ENCODE peak calls at places on chromosomes 3 and 15, in ten cellular contexts. E, J, D, L, X, O, S, H, M and N are unnamed samples.

GRCh38 chr15:80246425-80246894 is 5.6 kb downstream of the CTXND1 start:
- DNase-seq in E (no peak), J (no peak), D (no peak), L (no peak), X (no peak), O (no peak), S (no peak), H (no peak), M (peak; percentile 55), N (no peak)

GRCh38 chr3:109702252-109702651 is 364.9 kb upstream of the DPPA4 start:
- DNase-seq in E (no peak), J (no peak), D (peak; percentile 49), L (no peak), X (no peak), O (no peak), S (no peak), H (peak; percentile 84), M (no peak), N (peak; percentile 7)

GRCh38 chr3:38404286-38404685 is 49.4 kb upstream of the ACVR2B start:
- DNase-seq in E (peak; percentile 76), J (no peak), D (peak; percentile 35), L (no peak), X (peak; percentile 26), O (no peak), S (no peak), H (no peak), M (peak; percentile 86), N (no peak)

GRCh38 chr3:149179225-149179624 is 42.4 kb downstream of the CP start:
- DNase-seq in E (peak; percentile 78), J (no peak), D (peak; percentile 46), L (no peak), X (no peak), O (no peak), S (no peak), H (no peak), M (no peak), N (no peak)

GRCh38 chr15:63947228-63947627 is 99.1 kb downstream of the DAPK2 start:
- DNase-seq in E (no peak), J (no peak), D (no peak), L (no peak), X (no peak), O (no peak), S (no peak), H (no peak), M (no peak), N (no peak)

GRCh38 chr15:72312605-72313447 is 7.1 kb downstream of the CELF6 start:
- DNase-seq in E (peak; percentile 80), J (peak; percentile 67), D (peak; percentile 67), L (peak; percentile 75), X (peak; percentile 57), O (peak; percentile 77), S (peak; percentile 63), H (peak; percentile 61), M (peak; percentile 73), N (peak; percentile 79)

GRCh38 chr3:72679540-72680198 is 168.6 kb downstream of the SHQ1 start:
- DNase-seq in E (peak; percentile 12), J (no peak), D (no peak), L (no peak), X (no peak), O (no peak), S (no peak), H (peak; percentile 70), M (no peak), N (peak; percentile 48)

GRCh38 chr3:96813134-96813819 is 1.1 kb upstream of the EPHA6 start:
- DNase-seq in E (peak; percentile 62), J (peak; percentile 65), D (peak; percentile 84), L (peak; percentile 74), X (peak; percentile 61), O (peak; percentile 84), S (no peak), H (peak; percentile 92), M (peak; percentile 89), N (peak; percentile 90)

GRCh38 chr15:69604050-69604378 is 151.4 kb downstream of the RPLP1 start:
- DNase-seq in E (no peak), J (no peak), D (peak; percentile 44), L (no peak), X (peak; percentile 44), O (no peak), S (peak; percentile 26), H (no peak), M (no peak), N (peak; percentile 20)

GRCh38 chr3:81643721-81644120 is 117.7 kb downstream of the GBE1 start:
- DNase-seq in E (peak; percentile 27), J (no peak), D (peak; percentile 41), L (no peak), X (peak; percentile 11), O (no peak), S (peak; percentile 4), H (no peak), M (no peak), N (peak; percentile 11)

GRCh38 chr15:69031013-69032001 is 16.8 kb downstream of the NOX5 start:
- DNase-seq in E (peak; percentile 54), J (peak; percentile 78), D (peak; percentile 65), L (no peak), X (peak; percentile 55), O (peak; percentile 82), S (peak; percentile 65), H (no peak), M (no peak), N (peak; percentile 6)

GRCh38 chr15:50244153-50244552 is 21.4 kb downstream of the HDC start:
- DNase-seq in E (no peak), J (no peak), D (no peak), L (no peak), X (no peak), O (no peak), S (no peak), H (no peak), M (no peak), N (no peak)

GRCh38 chr15:60548101-60548500 is 69.2 kb upstream of the ICE2 start:
- DNase-seq in E (no peak), J (no peak), D (no peak), L (no peak), X (no peak), O (no peak), S (no peak), H (peak; percentile 64), M (no peak), N (peak; percentile 94)

GRCh38 chr3:158801200-158801599 is 654 bp upstream of the MFSD1 start:
- DNase-seq in E (peak; percentile 60), J (no peak), D (peak; percentile 77), L (no peak), X (peak; percentile 58), O (no peak), S (no peak), H (no peak), M (peak; percentile 58), N (no peak)

GRCh38 chr3:69888040-69888945 is 111.2 kb upstream of the SAMMSON start:
- DNase-seq in E (no peak), J (no peak), D (no peak), L (no peak), X (no peak), O (no peak), S (no peak), H (no peak), M (no peak), N (no peak)

GRCh38 chr15:78392430-78392829 is 45.6 kb upstream of the IREB2 start:
- DNase-seq in E (no peak), J (no peak), D (peak; percentile 61), L (peak; percentile 20), X (peak; percentile 75), O (no peak), S (no peak), H (no peak), M (no peak), N (no peak)

GRCh38 chr3:128973988-128974564 is 19.8 kb downstream of the CFAP92 start:
- DNase-seq in E (no peak), J (no peak), D (no peak), L (no peak), X (no peak), O (no peak), S (no peak), H (no peak), M (no peak), N (no peak)

GRCh38 chr3:187042062-187042745 is 97.1 kb downstream of the RPL39L start:
- DNase-seq in E (no peak), J (no peak), D (no peak), L (no peak), X (no peak), O (no peak), S (no peak), H (no peak), M (no peak), N (no peak)
- H3K4me3 ChIP-seq in E (no peak overlapping the region), J (no peak overlapping the region), D (no peak overlapping the region), L (no peak overlapping the region), X (no peak overlapping the region), O (no peak overlapping the region), S (no peak overlapping the region), H (no peak overlapping the region), M (no peak overlapping the region), N (peak overlapping the region; percentile 15)

DNA sequence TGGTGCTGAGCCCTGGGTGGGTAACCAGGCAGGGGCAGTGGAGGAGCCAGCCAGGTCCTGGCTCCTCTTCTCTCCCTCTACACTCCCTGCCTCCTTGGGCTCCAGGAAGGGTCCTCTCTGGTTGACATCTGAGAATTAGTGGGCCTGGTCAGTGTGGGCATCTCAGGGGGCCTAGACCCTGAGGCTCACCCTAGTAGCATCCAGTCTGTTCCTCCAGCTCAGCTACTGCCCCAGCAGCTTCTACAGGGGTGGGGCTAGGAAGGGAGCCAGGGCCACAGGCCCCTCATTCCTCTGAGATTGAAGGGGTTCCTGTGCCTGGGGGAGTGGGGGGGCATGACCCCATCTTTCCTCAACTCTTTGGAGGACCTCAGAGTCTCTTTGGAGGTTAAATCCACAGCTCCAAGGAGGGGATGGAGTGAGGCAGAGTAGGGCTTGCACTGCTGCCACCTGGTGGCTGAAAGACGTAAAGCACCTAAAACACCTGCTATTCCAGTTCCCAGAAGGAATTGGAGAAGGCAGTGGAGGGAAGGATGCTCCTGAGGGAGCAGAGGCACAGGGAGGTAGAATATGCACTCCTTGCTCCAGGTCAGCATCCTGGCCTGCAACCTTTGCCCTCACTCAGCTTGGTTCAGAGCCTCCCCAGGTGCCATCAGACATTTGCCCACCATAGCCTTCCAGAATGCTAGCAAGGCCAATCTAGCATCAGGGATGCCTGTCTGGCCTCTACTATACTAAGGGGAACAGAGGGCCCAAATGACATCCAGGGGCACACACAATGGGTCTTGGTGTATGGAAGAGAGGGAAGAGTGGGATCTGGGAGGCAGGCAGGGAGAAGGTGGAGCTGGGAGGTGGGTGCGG is 25.1 kb downstream of the C3orf18 start:
- DNase-seq in E (peak; percentile 83), J (peak; percentile 70), D (peak; percentile 62), L (peak; percentile 80), X (peak; percentile 75), O (peak; percentile 74), S (peak; percentile 41), H (peak; percentile 28), M (peak; percentile 80), N (peak; percentile 48)
- TF ChIP-seq CTCF in E (peak; percentile 96), J (peak; percentile 87), D (peak; percentile 94), L (peak; percentile 89), X (peak; percentile 80), O (peak; percentile 90), S (peak; percentile 91), H (peak; percentile 94), M (peak; percentile 70), N (peak; percentile 87)

GRCh38 chr3:152349397-152349796 is 80.7 kb downstream of the MBNL1 start:
- DNase-seq in E (peak; percentile 52), J (no peak), D (peak; percentile 38), L (no peak), X (no peak), O (no peak), S (no peak), H (no peak), M (no peak), N (no peak)
- H3K4me3 ChIP-seq in E (no peak overlapping the region), J (no peak overlapping the region), D (no peak overlapping the region), L (no peak overlapping the region), X (no peak overlapping the region), O (no peak overlapping the region), S (no peak overlapping the region), H (no peak overlapping the region), M (no peak overlapping the region), N (no peak overlapping the region)

GRCh38 chr3:119034256-119035013 is at the start of gene IGSF11:
- DNase-seq in E (peak; percentile 68), J (peak; percentile 64), D (peak; percentile 49), L (peak; percentile 65), X (peak; percentile 45), O (peak; percentile 79), S (no peak), H (peak; percentile 85), M (peak; percentile 77), N (peak; percentile 57)
- TF ChIP-seq CTCF in E (peak; percentile 23), J (peak; percentile 40), D (peak; percentile 4), L (peak; percentile 27), X (no peak), O (peak; percentile 31), S (peak; percentile 21), H (peak; percentile 34), M (peak; percentile 7), N (peak; percentile 68)